ENCODE peak calls at places on chromosomes 13 and 19, in nine cellular contexts. N, U, O, J, A, W, M, P and Y are unnamed samples.

GRCh38 chr13:100497394-100497793 is 91.2 kb downstream of the GGACT start:
- DNase-seq in P (peak), O (no peak), N (no peak), J (no peak), M (no peak), A (peak), W (no peak), U (no peak), Y (no peak)

GRCh38 chr13:111412251-111412650 is 91.8 kb downstream of the TEX29 start:
- DNase-seq in O (no peak), N (no peak), U (no peak), W (no peak), A (no peak), M (no peak), J (no peak), P (no peak), Y (no peak)

GRCh38 chr13:40631605-40632004 is 34.8 kb downstream of the FOXO1 start:
- DNase-seq in A (no peak), U (no peak), P (no peak), M (no peak), W (no peak), O (no peak), N (no peak), J (no peak), Y (no peak)

GRCh38 chr19:56094449-56094848 is 26.6 kb downstream of the ZNF787 start:
- DNase-seq in M (no peak), W (no peak), O (no peak), U (no peak), J (no peak), N (no peak), P (no peak), A (no peak), Y (no peak)

GRCh38 chr13:74132768-74133656 is 1.2 kb downstream of the KLF12 start:
- DNase-seq in U (no peak), W (no peak), M (peak), O (peak), N (peak), A (peak), P (no peak), J (peak), Y (no peak)

GRCh38 chr13:25905411-25906010 is 146.3 kb downstream of the SHISA2 start:
- DNase-seq in P (no peak), M (peak), J (no peak), N (no peak), O (peak), U (no peak), A (no peak), W (no peak), Y (no peak)

GRCh38 chr13:52096748-52097147 is 32.1 kb downstream of the NEK5 start:
- DNase-seq in W (no peak), M (no peak), J (no peak), O (no peak), A (no peak), U (no peak), P (no peak), N (no peak), Y (no peak)

GRCh38 chr13:89565711-89566110 is 1781.8 kb upstream of the MIR17HG start:
- DNase-seq in M (no peak), N (no peak), O (no peak), A (no peak), J (no peak), P (no peak), W (no peak), U (no peak), Y (no peak)

GRCh38 chr13:48160879-48161278 is 66.0 kb upstream of the MED4 start:
- DNase-seq in O (no peak), M (no peak), N (peak), P (peak), W (no peak), U (no peak), A (no peak), J (no peak), Y (no peak)

GRCh38 chr19:18408053-18408476 is 10.6 kb upstream of the LRRC25 start:
- DNase-seq in J (no peak), M (peak), W (peak), N (no peak), O (no peak), U (peak), P (no peak), A (no peak), Y (peak)

GRCh38 chr13:112751617-112752016 is 61.8 kb downstream of the ATP11A start:
- DNase-seq in O (no peak), P (no peak), W (no peak), J (no peak), N (no peak), M (no peak), U (no peak), A (no peak), Y (no peak)

GRCh38 chr19:16920816-16921529 is 32.2 kb downstream of the F2RL3 start:
- DNase-seq in N (no peak), O (peak), U (no peak), W (peak), A (peak), M (no peak), P (peak), J (no peak), Y (no peak)

GRCh38 chr13:26221399-26221720 is 754 bp downstream of the RNF6 start:
- DNase-seq in U (no peak), P (no peak), N (no peak), W (no peak), A (no peak), J (no peak), O (no peak), M (no peak), Y (no peak)

GRCh38 chr19:49340069-49340864 is 5.1 kb downstream of the CD37 start:
- DNase-seq in W (no peak), N (peak), A (no peak), U (peak), P (no peak), J (no peak), O (peak), M (peak), Y (peak)

GRCh38 chr13:44141213-44141724 is 232.4 kb upstream of the SERP2 start:
- DNase-seq in M (no peak), U (peak), N (no peak), W (peak), O (no peak), A (no peak), P (no peak), J (no peak), Y (no peak)

GRCh38 chr19:15248648-15249559 is 16.7 kb upstream of the EPHX3 start:
- DNase-seq in P (peak), U (peak), O (peak), A (peak), N (peak), J (no peak), M (peak), W (peak), Y (peak)

GRCh38 chr13:34410653-34411052 is 531.4 kb upstream of the NBEA start:
- DNase-seq in P (no peak), O (no peak), W (no peak), J (no peak), N (no peak), U (no peak), A (no peak), M (no peak), Y (no peak)

GRCh38 chr13:37914781-37915391 is 45.3 kb upstream of the TRPC4 start:
- DNase-seq in U (no peak), P (peak), A (no peak), M (no peak), W (no peak), O (no peak), J (no peak), N (no peak), Y (no peak)

GRCh38 chr19:10271543-10272086 is 695 bp downstream of the ICAM1 start:
- DNase-seq in A (no peak), M (peak), U (peak), P (no peak), O (no peak), N (peak), W (no peak), J (no peak), Y (no peak)

GRCh38 chr19:15015946-15016542 is 33.2 kb upstream of the CASP14 start:
- DNase-seq in M (no peak), W (peak), O (peak), A (no peak), P (no peak), U (no peak), N (no peak), J (peak), Y (peak)

GRCh38 chr19:50565984-50566903 is 2.0 kb downstream of the LRRC4B start:
- DNase-seq in P (no peak), M (no peak), U (no peak), J (no peak), O (peak), A (no peak), N (no peak), W (no peak), Y (no peak)

GRCh38 chr19:40365613-40366401 is 17.3 kb downstream of the PLD3 start:
- DNase-seq in J (peak), W (peak), O (peak), M (peak), U (no peak), A (no peak), P (peak), N (peak), Y (no peak)

GRCh38 chr19:19591133-19591825 is 27.2 kb downstream of the PBX4 start:
- DNase-seq in P (peak), J (no peak), O (peak), U (no peak), N (no peak), M (peak), W (peak), A (peak), Y (no peak)

GRCh38 chr19:38867176-38867780 is 10.8 kb downstream of the RINL start:
- DNase-seq in N (no peak), P (no peak), A (no peak), O (no peak), J (no peak), W (no peak), U (no peak), M (no peak), Y (no peak)

GRCh38 chr13:43661321-43661720 is 125.5 kb downstream of the ENOX1 start:
- DNase-seq in O (no peak), J (no peak), A (no peak), U (no peak), N (no peak), W (no peak), M (no peak), P (no peak), Y (no peak)

GRCh38 chr19:47631681-47632446 is 22.9 kb downstream of the BICRA start:
- DNase-seq in N (no peak), M (no peak), A (no peak), W (no peak), P (no peak), U (no peak), J (no peak), O (no peak), Y (peak)

GRCh38 chr19:14434157-14434501 is 1.0 kb downstream of the PKN1 start:
- DNase-seq in O (no peak), U (no peak), A (no peak), P (no peak), J (no peak), M (no peak), N (no peak), W (peak), Y (no peak)

GRCh38 chr19:13998426-13998825 is 7.7 kb downstream of the RFX1 start:
- DNase-seq in A (no peak), W (no peak), O (no peak), U (no peak), M (no peak), N (no peak), P (no peak), J (no peak), Y (no peak)

GRCh38 chr13:29110003-29110402 is 289.9 kb downstream of the MTUS2 start:
- DNase-seq in W (no peak), N (no peak), M (no peak), O (no peak), J (no peak), P (no peak), U (no peak), A (no peak), Y (no peak)

GRCh38 chr13:44703371-44703770 is 127.2 kb upstream of the TSC22D1 start:
- DNase-seq in N (peak), P (peak), W (no peak), U (no peak), A (peak), M (no peak), O (peak), J (no peak), Y (no peak)

GRCh38 chr19:21843081-21843480 is 7.1 kb upstream of the ZNF43 start:
- DNase-seq in J (no peak), O (no peak), U (no peak), A (no peak), W (no peak), N (no peak), P (no peak), M (no peak), Y (no peak)

GRCh38 chr19:52237771-52238400 is 31.5 kb upstream of the ZNF766 start:
- DNase-seq in M (peak), N (no peak), P (peak), A (peak), U (peak), J (peak), O (peak), W (peak), Y (peak)

GRCh38 chr19:46357846-46358583 is 11.1 kb downstream of the PPP5C start:
- DNase-seq in M (no peak), A (peak), N (peak), O (no peak), U (no peak), P (no peak), J (no peak), W (no peak), Y (peak)

GRCh38 chr19:9671654-9672053 is 3.2 kb downstream of the ZNF562 start:
- DNase-seq in P (no peak), M (no peak), O (no peak), A (no peak), W (no peak), U (no peak), N (no peak), J (no peak), Y (no peak)

GRCh38 chr13:53216767-53217166 is 188.2 kb downstream of the OLFM4 start:
- DNase-seq in P (no peak), J (no peak), O (no peak), M (no peak), W (no peak), N (no peak), U (no peak), A (no peak), Y (no peak)

GRCh38 chr13:49749852-49750251 is 42.6 kb downstream of the KPNA3 start:
- DNase-seq in M (no peak), J (no peak), W (no peak), P (no peak), U (no peak), A (no peak), O (no peak), N (no peak), Y (no peak)

GRCh38 chr13:91567485-91568207 is 169.2 kb downstream of the GPC5 start:
- DNase-seq in M (no peak), P (peak), N (no peak), J (no peak), U (no peak), O (no peak), A (no peak), W (no peak), Y (no peak)

GRCh38 chr13:82675024-82675423 is 1207.2 kb downstream of the SLITRK1 start:
- DNase-seq in W (no peak), P (no peak), M (no peak), J (no peak), O (no peak), A (no peak), U (no peak), N (no peak), Y (no peak)

GRCh38 chr13:71751074-71751473 is 115.9 kb downstream of the DACH1 start:
- DNase-seq in W (no peak), O (no peak), U (no peak), P (no peak), A (no peak), M (no peak), J (no peak), N (no peak), Y (no peak)

GRCh38 chr19:53912653-53913052 is 3.6 kb downstream of the CACNG7 start:
- DNase-seq in M (no peak), W (no peak), U (no peak), P (no peak), N (no peak), J (no peak), A (no peak), O (no peak), Y (no peak)
- TF ChIP-seq CTCF in M (no peak), W (peak), U (no peak), P (peak), N (no peak), J (peak), A (peak), O (no peak), Y (no peak)

DNA sequence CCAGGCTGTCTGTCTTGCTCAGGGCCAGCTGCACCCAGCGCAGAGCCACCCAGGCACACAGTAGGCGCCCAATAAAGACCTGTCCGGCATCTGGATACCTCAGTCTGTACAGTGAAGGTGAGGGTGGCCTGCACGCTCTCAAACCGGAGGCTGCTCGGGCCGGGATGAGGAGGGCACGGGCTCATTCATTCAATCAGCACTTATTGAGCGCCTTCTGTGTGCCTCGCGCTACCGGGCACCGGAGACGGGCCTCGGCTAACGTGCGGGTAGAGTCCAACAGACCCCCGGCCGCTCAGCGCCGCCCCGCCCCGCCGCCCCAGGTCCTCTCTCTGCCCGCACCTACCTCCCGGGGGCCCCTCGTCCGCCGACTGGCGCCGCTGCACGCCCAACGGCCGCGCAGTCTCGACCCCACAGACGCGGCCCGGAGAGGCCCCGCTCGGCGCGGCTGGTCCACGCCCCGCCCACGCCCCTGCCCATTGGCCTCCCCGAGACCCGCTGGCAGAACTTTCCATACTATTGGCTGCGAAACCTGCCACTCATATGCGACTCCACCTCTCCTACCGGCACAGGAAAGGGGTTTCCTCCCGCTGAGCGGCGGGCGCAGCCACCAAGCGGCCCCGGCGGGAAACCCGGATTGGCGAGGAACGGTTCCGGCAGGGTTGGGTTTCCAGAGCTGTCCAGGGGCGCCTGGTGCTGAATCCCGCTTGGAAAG is at the start of gene SLC39A3:
- DNase-seq in P (peak), U (peak), A (peak), W (peak), N (peak), O (peak), J (peak), M (peak), Y (peak)
- TF ChIP-seq CTCF in P (peak), U (peak), A (peak), W (no peak), N (no peak), O (no peak), J (peak), M (peak), Y (no peak)

DNA sequence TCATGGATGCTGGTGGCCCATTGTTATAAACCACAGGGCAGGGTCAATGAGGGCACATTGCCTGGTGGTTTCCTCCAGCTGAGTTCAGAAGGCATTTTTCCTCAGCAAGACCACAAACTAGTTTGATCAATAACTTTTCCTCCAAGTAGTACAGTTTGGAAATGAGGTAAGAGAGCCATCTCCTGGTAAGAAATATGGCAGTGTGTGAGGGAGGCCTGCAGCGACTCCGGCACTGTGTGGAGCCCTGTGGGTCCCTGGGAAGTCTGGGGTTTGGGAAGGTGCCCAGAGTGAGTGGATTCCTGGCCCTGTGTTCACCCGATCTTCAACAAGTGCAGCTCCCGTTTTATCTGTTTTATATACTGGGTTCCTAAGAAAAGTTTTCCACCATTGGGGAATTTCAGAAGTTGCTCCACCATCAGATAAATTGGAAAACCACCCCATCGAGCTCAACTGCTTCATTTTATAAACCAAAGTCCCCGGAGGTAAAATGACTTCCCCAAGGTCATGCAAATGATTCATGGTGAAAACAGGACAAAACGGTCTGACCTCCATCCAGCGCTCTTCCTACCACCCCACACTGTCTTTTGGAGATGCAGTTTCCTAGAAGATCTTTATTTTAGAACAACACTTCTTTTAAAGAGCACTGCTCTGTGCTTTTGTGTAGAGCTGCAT is 148.4 kb downstream of the KATNAL1 start:
- DNase-seq in N (no peak), W (no peak), U (no peak), M (no peak), O (no peak), P (peak), J (no peak), A (peak), Y (no peak)
- TF ChIP-seq CTCF in N (no peak), W (peak), U (peak), M (peak), O (peak), P (peak), J (no peak), A (peak), Y (peak)

GRCh38 chr19:58218899-58219298 is 9.8 kb upstream of the ZNF544 start:
- DNase-seq in P (no peak), J (no peak), O (no peak), N (no peak), M (no peak), W (peak), U (no peak), A (no peak), Y (peak)
- TF ChIP-seq CTCF in P (peak), J (peak), O (peak), N (no peak), M (peak), W (peak), U (no peak), A (peak), Y (no peak)

GRCh38 chr13:31051999-31052398 is 109.7 kb downstream of the HSPH1 start:
- DNase-seq in U (no peak), O (no peak), P (no peak), M (no peak), A (no peak), J (no peak), W (no peak), N (peak), Y (peak)
- TF ChIP-seq CTCF in U (no peak), O (peak), P (peak), M (no peak), A (peak), J (no peak), W (no peak), N (no peak), Y (peak)